ENCODE peak calls at places on chromosome 2, in nine cellular contexts. One of them, this sample, is unnamed.

GRCh38 chr2:30232801-30233130 is 1.4 kb downstream of the LBH start:
- DNase-seq in transverse colon: peak; percentile 41
- DNase-seq in NB4: no peak
- DNase-seq in IMR-90: no peak
- DNase-seq in HCT116: no peak
- DNase-seq in H54: no peak
- DNase-seq in GM12892: no peak
- DNase-seq in ovary: peak; percentile 46
- DNase-seq in heart left ventricle: no peak
- DNase-seq in this sample: peak; percentile 70

GRCh38 chr2:39608690-39609457 is 56.8 kb upstream of the TMEM178A start:
- DNase-seq in heart left ventricle: no peak
- DNase-seq in IMR-90: no peak
- DNase-seq in HCT116: no peak
- DNase-seq in GM12892: no peak
- DNase-seq in ovary: no peak
- DNase-seq in H54: no peak
- DNase-seq in transverse colon: no peak
- DNase-seq in NB4: peak; percentile 28
- DNase-seq in this sample: no peak

GRCh38 chr2:210269148-210269547 is 43.9 kb upstream of the ACADL start:
- DNase-seq in ovary: no peak
- DNase-seq in H54: no peak
- DNase-seq in GM12892: no peak
- DNase-seq in heart left ventricle: no peak
- DNase-seq in HCT116: no peak
- DNase-seq in IMR-90: no peak
- DNase-seq in transverse colon: no peak
- DNase-seq in NB4: no peak
- DNase-seq in this sample: no peak

GRCh38 chr2:1482981-1483380 is 69.7 kb downstream of the TPO start:
- DNase-seq in NB4: no peak
- DNase-seq in transverse colon: no peak
- DNase-seq in IMR-90: no peak
- DNase-seq in GM12892: no peak
- DNase-seq in HCT116: no peak
- DNase-seq in ovary: no peak
- DNase-seq in heart left ventricle: no peak
- DNase-seq in H54: no peak
- DNase-seq in this sample: no peak

GRCh38 chr2:215410932-215411285 is 25.0 kb downstream of the FN1 start:
- DNase-seq in HCT116: peak; percentile 89
- DNase-seq in GM12892: no peak
- DNase-seq in ovary: no peak
- DNase-seq in IMR-90: peak; percentile 98
- DNase-seq in H54: peak; percentile 38
- DNase-seq in transverse colon: no peak
- DNase-seq in NB4: peak; percentile 55
- DNase-seq in heart left ventricle: no peak
- DNase-seq in this sample: no peak

GRCh38 chr2:171172980-171173542 is 12.4 kb upstream of the TLK1 start:
- DNase-seq in GM12892: no peak
- DNase-seq in HCT116: no peak
- DNase-seq in ovary: no peak
- DNase-seq in NB4: no peak
- DNase-seq in IMR-90: peak; percentile 48
- DNase-seq in H54: no peak
- DNase-seq in heart left ventricle: no peak
- DNase-seq in transverse colon: no peak
- DNase-seq in this sample: no peak

GRCh38 chr2:27256855-27257454 is 5.9 kb downstream of the SLC30A3 start:
- DNase-seq in H54: no peak
- DNase-seq in GM12892: no peak
- DNase-seq in HCT116: no peak
- DNase-seq in IMR-90: no peak
- DNase-seq in transverse colon: no peak
- DNase-seq in heart left ventricle: no peak
- DNase-seq in ovary: no peak
- DNase-seq in NB4: no peak
- DNase-seq in this sample: no peak

GRCh38 chr2:158191076-158191566 is 89.4 kb downstream of the UPP2 start:
- DNase-seq in heart left ventricle: no peak
- DNase-seq in transverse colon: no peak
- DNase-seq in IMR-90: no peak
- DNase-seq in HCT116: peak; percentile 13
- DNase-seq in GM12892: no peak
- DNase-seq in NB4: no peak
- DNase-seq in H54: no peak
- DNase-seq in ovary: no peak
- DNase-seq in this sample: no peak

GRCh38 chr2:45888167-45888566 is 236.7 kb downstream of the PRKCE start:
- DNase-seq in GM12892: no peak
- DNase-seq in IMR-90: peak; percentile 66
- DNase-seq in NB4: peak; percentile 70
- DNase-seq in heart left ventricle: no peak
- DNase-seq in ovary: no peak
- DNase-seq in transverse colon: no peak
- DNase-seq in H54: no peak
- DNase-seq in HCT116: no peak
- DNase-seq in this sample: no peak

GRCh38 chr2:237964578-237965404 is 2.0 kb upstream of the UBE2F start:
- DNase-seq in IMR-90: peak; percentile 86
- DNase-seq in heart left ventricle: no peak
- DNase-seq in GM12892: no peak
- DNase-seq in HCT116: no peak
- DNase-seq in transverse colon: peak; percentile 36
- DNase-seq in H54: no peak
- DNase-seq in NB4: no peak
- DNase-seq in ovary: no peak
- DNase-seq in this sample: peak; percentile 97

GRCh38 chr2:159904127-159904564 is 106.1 kb upstream of the CD302 start:
- DNase-seq in H54: no peak
- DNase-seq in ovary: no peak
- DNase-seq in heart left ventricle: no peak
- DNase-seq in NB4: peak; percentile 86
- DNase-seq in IMR-90: no peak
- DNase-seq in HCT116: no peak
- DNase-seq in transverse colon: peak; percentile 28
- DNase-seq in GM12892: peak; percentile 42
- DNase-seq in this sample: no peak

GRCh38 chr2:98601532-98602132 is 6.7 kb downstream of the COA5 start:
- DNase-seq in ovary: no peak
- DNase-seq in HCT116: peak; percentile 23
- DNase-seq in GM12892: no peak
- DNase-seq in IMR-90: peak; percentile 47
- DNase-seq in NB4: peak; percentile 57
- DNase-seq in H54: peak; percentile 31
- DNase-seq in transverse colon: no peak
- DNase-seq in heart left ventricle: no peak
- DNase-seq in this sample: peak; percentile 51

GRCh38 chr2:46813046-46813445 is 102.6 kb downstream of the MCFD2 start:
- DNase-seq in ovary: peak; percentile 56
- DNase-seq in heart left ventricle: peak; percentile 77
- DNase-seq in NB4: no peak
- DNase-seq in GM12892: no peak
- DNase-seq in transverse colon: no peak
- DNase-seq in IMR-90: peak; percentile 46
- DNase-seq in H54: no peak
- DNase-seq in HCT116: no peak
- DNase-seq in this sample: no peak

GRCh38 chr2:205527801-205528200 is 154.5 kb upstream of the NRP2 start:
- DNase-seq in IMR-90: peak; percentile 59
- DNase-seq in transverse colon: no peak
- DNase-seq in H54: no peak
- DNase-seq in GM12892: no peak
- DNase-seq in HCT116: no peak
- DNase-seq in ovary: no peak
- DNase-seq in heart left ventricle: no peak
- DNase-seq in NB4: no peak
- DNase-seq in this sample: no peak

GRCh38 chr2:69131452-69131851 is 118.5 kb downstream of the ANTXR1 start:
- DNase-seq in heart left ventricle: no peak
- DNase-seq in HCT116: no peak
- DNase-seq in NB4: no peak
- DNase-seq in H54: no peak
- DNase-seq in IMR-90: no peak
- DNase-seq in GM12892: no peak
- DNase-seq in transverse colon: no peak
- DNase-seq in ovary: no peak
- DNase-seq in this sample: no peak

GRCh38 chr2:11698009-11698922 is 28.3 kb upstream of the NTSR2 start:
- DNase-seq in IMR-90: peak; percentile 81
- DNase-seq in ovary: peak; percentile 92
- DNase-seq in NB4: no peak
- DNase-seq in GM12892: no peak
- DNase-seq in transverse colon: peak; percentile 59
- DNase-seq in heart left ventricle: no peak
- DNase-seq in H54: peak; percentile 59
- DNase-seq in HCT116: no peak
- DNase-seq in this sample: no peak

GRCh38 chr2:39024833-39025232 is 96.0 kb downstream of the SOS1 start:
- DNase-seq in HCT116: peak; percentile 6
- DNase-seq in heart left ventricle: no peak
- DNase-seq in IMR-90: peak; percentile 46
- DNase-seq in ovary: no peak
- DNase-seq in H54: no peak
- DNase-seq in NB4: no peak
- DNase-seq in GM12892: no peak
- DNase-seq in transverse colon: no peak
- DNase-seq in this sample: no peak

GRCh38 chr2:159998236-159998635 is 64.2 kb downstream of the PLA2R1 start:
- DNase-seq in HCT116: no peak
- DNase-seq in IMR-90: no peak
- DNase-seq in ovary: no peak
- DNase-seq in NB4: no peak
- DNase-seq in GM12892: no peak
- DNase-seq in heart left ventricle: no peak
- DNase-seq in H54: no peak
- DNase-seq in transverse colon: no peak
- DNase-seq in this sample: no peak

GRCh38 chr2:1510184-1510583 is 96.9 kb downstream of the TPO start:
- DNase-seq in NB4: no peak
- DNase-seq in transverse colon: no peak
- DNase-seq in H54: no peak
- DNase-seq in ovary: no peak
- DNase-seq in GM12892: no peak
- DNase-seq in IMR-90: no peak
- DNase-seq in HCT116: no peak
- DNase-seq in heart left ventricle: no peak
- DNase-seq in this sample: no peak

GRCh38 chr2:120786559-120786960 is 50.9 kb downstream of the GLI2 start:
- DNase-seq in HCT116: no peak
- DNase-seq in heart left ventricle: no peak
- DNase-seq in H54: no peak
- DNase-seq in IMR-90: no peak
- DNase-seq in transverse colon: no peak
- DNase-seq in ovary: no peak
- DNase-seq in GM12892: no peak
- DNase-seq in NB4: no peak
- DNase-seq in this sample: no peak

GRCh38 chr2:157751462-157752058 is 122.9 kb upstream of the ACVR1C start:
- DNase-seq in ovary: no peak
- DNase-seq in heart left ventricle: no peak
- DNase-seq in H54: no peak
- DNase-seq in IMR-90: peak; percentile 57
- DNase-seq in transverse colon: no peak
- DNase-seq in NB4: peak; percentile 24
- DNase-seq in HCT116: no peak
- DNase-seq in GM12892: no peak
- DNase-seq in this sample: peak; percentile 15

GRCh38 chr2:105317937-105318336 is 11.6 kb downstream of the TGFBRAP1 start:
- DNase-seq in ovary: no peak
- DNase-seq in H54: no peak
- DNase-seq in IMR-90: peak; percentile 18
- DNase-seq in HCT116: no peak
- DNase-seq in GM12892: no peak
- DNase-seq in transverse colon: no peak
- DNase-seq in heart left ventricle: no peak
- DNase-seq in NB4: no peak
- DNase-seq in this sample: no peak

GRCh38 chr2:174341301-174341994 is 6.7 kb downstream of the SP9 start:
- DNase-seq in NB4: peak; percentile 92
- DNase-seq in heart left ventricle: peak; percentile 89
- DNase-seq in transverse colon: peak; percentile 88
- DNase-seq in IMR-90: peak; percentile 78
- DNase-seq in HCT116: peak; percentile 58
- DNase-seq in ovary: peak; percentile 86
- DNase-seq in H54: peak; percentile 89
- DNase-seq in GM12892: peak; percentile 65
- DNase-seq in this sample: peak; percentile 86
- TF ChIP-seq POLR2A in NB4: no peak
- TF ChIP-seq POLR2A in heart left ventricle: no peak
- TF ChIP-seq POLR2A in transverse colon: no peak
- TF ChIP-seq POLR2A in IMR-90: no peak
- TF ChIP-seq POLR2A in HCT116: no peak
- TF ChIP-seq POLR2A in ovary: no peak
- TF ChIP-seq POLR2A in H54: no peak
- TF ChIP-seq POLR2A in GM12892: no peak
- TF ChIP-seq POLR2A in this sample: no peak

GRCh38 chr2:232700154-232700553 is 3.0 kb downstream of the GIGYF2 start:
- DNase-seq in H54: no peak
- DNase-seq in HCT116: no peak
- DNase-seq in NB4: no peak
- DNase-seq in ovary: no peak
- DNase-seq in IMR-90: no peak
- DNase-seq in heart left ventricle: no peak
- DNase-seq in transverse colon: no peak
- DNase-seq in GM12892: no peak
- DNase-seq in this sample: peak; percentile 13
- TF ChIP-seq POLR2A in H54: no peak
- TF ChIP-seq POLR2A in HCT116: no peak
- TF ChIP-seq POLR2A in NB4: no peak
- TF ChIP-seq POLR2A in ovary: no peak
- TF ChIP-seq POLR2A in IMR-90: no peak
- TF ChIP-seq POLR2A in heart left ventricle: no peak
- TF ChIP-seq POLR2A in transverse colon: no peak
- TF ChIP-seq POLR2A in GM12892: no peak
- TF ChIP-seq POLR2A in this sample: no peak

DNA sequence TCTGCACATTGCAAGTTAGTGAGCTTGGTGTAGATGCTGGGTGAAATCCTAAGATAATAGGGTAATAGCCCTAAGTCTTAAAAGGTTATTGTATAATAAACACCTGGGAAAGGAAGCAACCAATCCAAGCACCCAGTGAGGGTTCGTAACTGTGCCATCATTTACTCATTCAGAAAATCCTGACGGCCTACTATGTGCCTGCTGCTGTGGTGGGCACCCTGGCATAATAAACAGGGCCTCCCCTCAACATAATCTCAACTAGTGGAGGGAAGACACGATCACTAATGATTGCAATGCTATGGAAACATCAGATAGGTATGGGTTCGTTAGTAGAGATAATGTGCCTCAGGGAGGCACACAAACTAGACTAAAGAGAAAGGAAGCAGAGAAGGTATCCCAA is 48.9 kb upstream of the CCDC85A start:
- DNase-seq in H54: no peak
- DNase-seq in IMR-90: no peak
- DNase-seq in ovary: no peak
- DNase-seq in HCT116: no peak
- DNase-seq in NB4: no peak
- DNase-seq in transverse colon: no peak
- DNase-seq in heart left ventricle: no peak
- DNase-seq in GM12892: no peak
- DNase-seq in this sample: no peak
- TF ChIP-seq POLR2A in H54: no peak
- TF ChIP-seq POLR2A in IMR-90: no peak
- TF ChIP-seq POLR2A in ovary: no peak
- TF ChIP-seq POLR2A in HCT116: no peak
- TF ChIP-seq POLR2A in NB4: no peak
- TF ChIP-seq POLR2A in transverse colon: no peak
- TF ChIP-seq POLR2A in heart left ventricle: no peak
- TF ChIP-seq POLR2A in GM12892: no peak
- TF ChIP-seq POLR2A in this sample: no peak

GRCh38 chr2:71276311-71277158 is 49.6 kb upstream of the PAIP2B start:
- DNase-seq in transverse colon: peak; percentile 91
- DNase-seq in heart left ventricle: peak; percentile 93
- DNase-seq in GM12892: peak; percentile 72
- DNase-seq in H54: peak; percentile 91
- DNase-seq in HCT116: peak; percentile 84
- DNase-seq in NB4: peak; percentile 95
- DNase-seq in ovary: peak; percentile 68
- DNase-seq in IMR-90: peak; percentile 51
- DNase-seq in this sample: peak; percentile 91
- TF ChIP-seq POLR2A in transverse colon: no peak
- TF ChIP-seq POLR2A in heart left ventricle: peak; percentile 68
- TF ChIP-seq POLR2A in GM12892: peak; percentile 58
- TF ChIP-seq POLR2A in H54: peak; percentile 78
- TF ChIP-seq POLR2A in HCT116: peak; percentile 90
- TF ChIP-seq POLR2A in NB4: peak; percentile 56
- TF ChIP-seq POLR2A in ovary: no peak
- TF ChIP-seq POLR2A in IMR-90: no peak
- TF ChIP-seq POLR2A in this sample: peak; percentile 67